ENCODE peak calls at places on chromosome 12, in nine cellular contexts. One of them, this sample, is unnamed.

GRCh38 chr12:71639341-71639760 is 24.3 kb downstream of the ZFC3H1 start:
- DNase-seq in CD8-positive, alpha-beta memory T cell: no peak
- DNase-seq in A673: no peak
- DNase-seq in left cardiac atrium: no peak
- DNase-seq in lung: no peak
- DNase-seq in mucosa of descending colon: no peak
- DNase-seq in HEK293T: no peak
- DNase-seq in cardiac fibroblast: no peak
- DNase-seq in activated CD4-positive, alpha-beta T cell treated with anti-CD3 and anti-CD28 coated beads for 36 hours: no peak
- DNase-seq in this sample: no peak

GRCh38 chr12:122743895-122744525 is 8.6 kb upstream of the DENR start:
- DNase-seq in CD8-positive, alpha-beta memory T cell: no peak
- DNase-seq in A673: no peak
- DNase-seq in left cardiac atrium: no peak
- DNase-seq in lung: no peak
- DNase-seq in mucosa of descending colon: peak
- DNase-seq in HEK293T: no peak
- DNase-seq in cardiac fibroblast: no peak
- DNase-seq in activated CD4-positive, alpha-beta T cell treated with anti-CD3 and anti-CD28 coated beads for 36 hours: no peak
- DNase-seq in this sample: no peak

GRCh38 chr12:1575799-1576401 is 18.5 kb downstream of the FBXL14 start:
- DNase-seq in CD8-positive, alpha-beta memory T cell: no peak
- DNase-seq in A673: peak
- DNase-seq in left cardiac atrium: no peak
- DNase-seq in lung: no peak
- DNase-seq in mucosa of descending colon: no peak
- DNase-seq in HEK293T: no peak
- DNase-seq in cardiac fibroblast: peak
- DNase-seq in activated CD4-positive, alpha-beta T cell treated with anti-CD3 and anti-CD28 coated beads for 36 hours: no peak
- DNase-seq in this sample: no peak

GRCh38 chr12:93229494-93230310 is 148.0 kb upstream of the NUDT4 start:
- DNase-seq in CD8-positive, alpha-beta memory T cell: no peak
- DNase-seq in A673: peak
- DNase-seq in left cardiac atrium: no peak
- DNase-seq in lung: no peak
- DNase-seq in mucosa of descending colon: no peak
- DNase-seq in HEK293T: no peak
- DNase-seq in cardiac fibroblast: peak
- DNase-seq in activated CD4-positive, alpha-beta T cell treated with anti-CD3 and anti-CD28 coated beads for 36 hours: no peak
- DNase-seq in this sample: no peak

GRCh38 chr12:30447061-30447750 is 248.5 kb downstream of the IPO8 start:
- DNase-seq in CD8-positive, alpha-beta memory T cell: no peak
- DNase-seq in A673: no peak
- DNase-seq in left cardiac atrium: no peak
- DNase-seq in lung: no peak
- DNase-seq in mucosa of descending colon: no peak
- DNase-seq in HEK293T: no peak
- DNase-seq in cardiac fibroblast: peak
- DNase-seq in activated CD4-positive, alpha-beta T cell treated with anti-CD3 and anti-CD28 coated beads for 36 hours: no peak
- DNase-seq in this sample: no peak

GRCh38 chr12:111428728-111429175 is 23.0 kb downstream of the SH2B3 start:
- DNase-seq in CD8-positive, alpha-beta memory T cell: no peak
- DNase-seq in A673: no peak
- DNase-seq in left cardiac atrium: peak
- DNase-seq in lung: peak
- DNase-seq in mucosa of descending colon: peak
- DNase-seq in HEK293T: no peak
- DNase-seq in cardiac fibroblast: no peak
- DNase-seq in activated CD4-positive, alpha-beta T cell treated with anti-CD3 and anti-CD28 coated beads for 36 hours: peak
- DNase-seq in this sample: no peak

GRCh38 chr12:8687846-8688601 is 9.8 kb upstream of the RIMKLB start:
- DNase-seq in CD8-positive, alpha-beta memory T cell: no peak
- DNase-seq in A673: peak
- DNase-seq in left cardiac atrium: peak
- DNase-seq in lung: peak
- DNase-seq in mucosa of descending colon: peak
- DNase-seq in HEK293T: peak
- DNase-seq in cardiac fibroblast: peak
- DNase-seq in activated CD4-positive, alpha-beta T cell treated with anti-CD3 and anti-CD28 coated beads for 36 hours: no peak
- DNase-seq in this sample: peak

GRCh38 chr12:100900808-100901207 is 106.2 kb downstream of the ANO4 start:
- DNase-seq in CD8-positive, alpha-beta memory T cell: no peak
- DNase-seq in A673: no peak
- DNase-seq in left cardiac atrium: no peak
- DNase-seq in lung: no peak
- DNase-seq in mucosa of descending colon: no peak
- DNase-seq in HEK293T: no peak
- DNase-seq in cardiac fibroblast: no peak
- DNase-seq in activated CD4-positive, alpha-beta T cell treated with anti-CD3 and anti-CD28 coated beads for 36 hours: no peak
- DNase-seq in this sample: no peak

GRCh38 chr12:16520328-16520727 is 85.6 kb downstream of the LMO3 start:
- DNase-seq in CD8-positive, alpha-beta memory T cell: no peak
- DNase-seq in A673: no peak
- DNase-seq in left cardiac atrium: no peak
- DNase-seq in lung: no peak
- DNase-seq in mucosa of descending colon: no peak
- DNase-seq in HEK293T: no peak
- DNase-seq in cardiac fibroblast: no peak
- DNase-seq in activated CD4-positive, alpha-beta T cell treated with anti-CD3 and anti-CD28 coated beads for 36 hours: no peak
- DNase-seq in this sample: no peak

GRCh38 chr12:59040651-59041050 is 120.3 kb upstream of the LRIG3 start:
- DNase-seq in CD8-positive, alpha-beta memory T cell: no peak
- DNase-seq in A673: no peak
- DNase-seq in left cardiac atrium: no peak
- DNase-seq in lung: no peak
- DNase-seq in mucosa of descending colon: no peak
- DNase-seq in HEK293T: no peak
- DNase-seq in cardiac fibroblast: peak
- DNase-seq in activated CD4-positive, alpha-beta T cell treated with anti-CD3 and anti-CD28 coated beads for 36 hours: no peak
- DNase-seq in this sample: peak

GRCh38 chr12:59088673-59089072 is 168.4 kb upstream of the LRIG3 start:
- DNase-seq in CD8-positive, alpha-beta memory T cell: no peak
- DNase-seq in A673: no peak
- DNase-seq in left cardiac atrium: no peak
- DNase-seq in lung: no peak
- DNase-seq in mucosa of descending colon: no peak
- DNase-seq in HEK293T: no peak
- DNase-seq in cardiac fibroblast: peak
- DNase-seq in activated CD4-positive, alpha-beta T cell treated with anti-CD3 and anti-CD28 coated beads for 36 hours: no peak
- DNase-seq in this sample: no peak

GRCh38 chr12:105983622-105984325 is 155.0 kb downstream of the NUAK1 start:
- DNase-seq in CD8-positive, alpha-beta memory T cell: no peak
- DNase-seq in A673: no peak
- DNase-seq in left cardiac atrium: no peak
- DNase-seq in lung: no peak
- DNase-seq in mucosa of descending colon: no peak
- DNase-seq in HEK293T: no peak
- DNase-seq in cardiac fibroblast: peak
- DNase-seq in activated CD4-positive, alpha-beta T cell treated with anti-CD3 and anti-CD28 coated beads for 36 hours: no peak
- DNase-seq in this sample: no peak

GRCh38 chr12:93006655-93007208 is 77.6 kb upstream of the EEA1 start:
- DNase-seq in CD8-positive, alpha-beta memory T cell: no peak
- DNase-seq in A673: peak
- DNase-seq in left cardiac atrium: no peak
- DNase-seq in lung: no peak
- DNase-seq in mucosa of descending colon: no peak
- DNase-seq in HEK293T: no peak
- DNase-seq in cardiac fibroblast: no peak
- DNase-seq in activated CD4-positive, alpha-beta T cell treated with anti-CD3 and anti-CD28 coated beads for 36 hours: no peak
- DNase-seq in this sample: no peak

GRCh38 chr12:26469801-26470200 is 274.4 kb downstream of the SSPN start:
- DNase-seq in CD8-positive, alpha-beta memory T cell: no peak
- DNase-seq in A673: no peak
- DNase-seq in left cardiac atrium: no peak
- DNase-seq in lung: no peak
- DNase-seq in mucosa of descending colon: no peak
- DNase-seq in HEK293T: no peak
- DNase-seq in cardiac fibroblast: no peak
- DNase-seq in activated CD4-positive, alpha-beta T cell treated with anti-CD3 and anti-CD28 coated beads for 36 hours: no peak
- DNase-seq in this sample: no peak

GRCh38 chr12:129069886-129070285 is 216.6 kb downstream of the GLT1D1 start:
- DNase-seq in CD8-positive, alpha-beta memory T cell: no peak
- DNase-seq in A673: no peak
- DNase-seq in left cardiac atrium: no peak
- DNase-seq in lung: no peak
- DNase-seq in mucosa of descending colon: no peak
- DNase-seq in HEK293T: no peak
- DNase-seq in cardiac fibroblast: no peak
- DNase-seq in activated CD4-positive, alpha-beta T cell treated with anti-CD3 and anti-CD28 coated beads for 36 hours: no peak
- DNase-seq in this sample: peak

GRCh38 chr12:96401061-96401871 is 1.0 kb upstream of the CDK17 start:
- DNase-seq in CD8-positive, alpha-beta memory T cell: peak
- DNase-seq in A673: peak
- DNase-seq in left cardiac atrium: no peak
- DNase-seq in lung: no peak
- DNase-seq in mucosa of descending colon: peak
- DNase-seq in HEK293T: peak
- DNase-seq in cardiac fibroblast: peak
- DNase-seq in activated CD4-positive, alpha-beta T cell treated with anti-CD3 and anti-CD28 coated beads for 36 hours: peak
- DNase-seq in this sample: peak

GRCh38 chr12:113620437-113620976 is 148.8 kb upstream of the LHX5 start:
- DNase-seq in CD8-positive, alpha-beta memory T cell: no peak
- DNase-seq in A673: no peak
- DNase-seq in left cardiac atrium: no peak
- DNase-seq in lung: no peak
- DNase-seq in mucosa of descending colon: no peak
- DNase-seq in HEK293T: no peak
- DNase-seq in cardiac fibroblast: no peak
- DNase-seq in activated CD4-positive, alpha-beta T cell treated with anti-CD3 and anti-CD28 coated beads for 36 hours: no peak
- DNase-seq in this sample: no peak

GRCh38 chr12:13165578-13166120 is 30.9 kb upstream of the EMP1 start:
- DNase-seq in CD8-positive, alpha-beta memory T cell: peak
- DNase-seq in A673: no peak
- DNase-seq in left cardiac atrium: peak
- DNase-seq in lung: peak
- DNase-seq in mucosa of descending colon: peak
- DNase-seq in HEK293T: no peak
- DNase-seq in cardiac fibroblast: peak
- DNase-seq in activated CD4-positive, alpha-beta T cell treated with anti-CD3 and anti-CD28 coated beads for 36 hours: peak
- DNase-seq in this sample: no peak

GRCh38 chr12:85057370-85057963 is 21.3 kb downstream of the LRRIQ1 start:
- DNase-seq in CD8-positive, alpha-beta memory T cell: no peak
- DNase-seq in A673: peak
- DNase-seq in left cardiac atrium: no peak
- DNase-seq in lung: no peak
- DNase-seq in mucosa of descending colon: peak
- DNase-seq in HEK293T: peak
- DNase-seq in cardiac fibroblast: peak
- DNase-seq in activated CD4-positive, alpha-beta T cell treated with anti-CD3 and anti-CD28 coated beads for 36 hours: peak
- DNase-seq in this sample: peak

GRCh38 chr12:75953312-75953906 is 78.2 kb downstream of the PHLDA1 start:
- DNase-seq in CD8-positive, alpha-beta memory T cell: no peak
- DNase-seq in A673: peak
- DNase-seq in left cardiac atrium: no peak
- DNase-seq in lung: no peak
- DNase-seq in mucosa of descending colon: no peak
- DNase-seq in HEK293T: no peak
- DNase-seq in cardiac fibroblast: peak
- DNase-seq in activated CD4-positive, alpha-beta T cell treated with anti-CD3 and anti-CD28 coated beads for 36 hours: no peak
- DNase-seq in this sample: no peak

GRCh38 chr12:121750507-121750955 is 38.0 kb downstream of the TMEM120B start:
- DNase-seq in CD8-positive, alpha-beta memory T cell: no peak
- DNase-seq in A673: no peak
- DNase-seq in left cardiac atrium: no peak
- DNase-seq in lung: no peak
- DNase-seq in mucosa of descending colon: no peak
- DNase-seq in HEK293T: no peak
- DNase-seq in cardiac fibroblast: no peak
- DNase-seq in activated CD4-positive, alpha-beta T cell treated with anti-CD3 and anti-CD28 coated beads for 36 hours: no peak
- DNase-seq in this sample: no peak

GRCh38 chr12:28023156-28023887 is 50.8 kb upstream of the PTHLH start:
- DNase-seq in CD8-positive, alpha-beta memory T cell: no peak
- DNase-seq in A673: peak
- DNase-seq in left cardiac atrium: no peak
- DNase-seq in lung: no peak
- DNase-seq in mucosa of descending colon: no peak
- DNase-seq in HEK293T: no peak
- DNase-seq in cardiac fibroblast: peak
- DNase-seq in activated CD4-positive, alpha-beta T cell treated with anti-CD3 and anti-CD28 coated beads for 36 hours: no peak
- DNase-seq in this sample: no peak

GRCh38 chr12:1640630-1641234 is 11.7 kb downstream of the WNT5B start:
- DNase-seq in CD8-positive, alpha-beta memory T cell: no peak
- DNase-seq in A673: no peak
- DNase-seq in left cardiac atrium: no peak
- DNase-seq in lung: no peak
- DNase-seq in mucosa of descending colon: no peak
- DNase-seq in HEK293T: no peak
- DNase-seq in cardiac fibroblast: no peak
- DNase-seq in activated CD4-positive, alpha-beta T cell treated with anti-CD3 and anti-CD28 coated beads for 36 hours: no peak
- DNase-seq in this sample: no peak

GRCh38 chr12:1367731-1368285 is 226.6 kb downstream of the FBXL14 start:
- DNase-seq in CD8-positive, alpha-beta memory T cell: no peak
- DNase-seq in A673: peak
- DNase-seq in left cardiac atrium: no peak
- DNase-seq in lung: no peak
- DNase-seq in mucosa of descending colon: no peak
- DNase-seq in HEK293T: peak
- DNase-seq in cardiac fibroblast: no peak
- DNase-seq in activated CD4-positive, alpha-beta T cell treated with anti-CD3 and anti-CD28 coated beads for 36 hours: no peak
- DNase-seq in this sample: no peak

GRCh38 chr12:107134558-107134957 is 41.2 kb upstream of the CRY1 start:
- DNase-seq in CD8-positive, alpha-beta memory T cell: peak
- DNase-seq in A673: peak
- DNase-seq in left cardiac atrium: no peak
- DNase-seq in lung: no peak
- DNase-seq in mucosa of descending colon: no peak
- DNase-seq in HEK293T: peak
- DNase-seq in cardiac fibroblast: no peak
- DNase-seq in activated CD4-positive, alpha-beta T cell treated with anti-CD3 and anti-CD28 coated beads for 36 hours: peak
- DNase-seq in this sample: peak

GRCh38 chr12:3226285-3226684 is 149.1 kb downstream of the TSPAN9 start:
- DNase-seq in CD8-positive, alpha-beta memory T cell: no peak
- DNase-seq in A673: no peak
- DNase-seq in left cardiac atrium: no peak
- DNase-seq in lung: no peak
- DNase-seq in mucosa of descending colon: no peak
- DNase-seq in HEK293T: no peak
- DNase-seq in cardiac fibroblast: no peak
- DNase-seq in activated CD4-positive, alpha-beta T cell treated with anti-CD3 and anti-CD28 coated beads for 36 hours: no peak
- DNase-seq in this sample: no peak

This sample was measured in NCI-H146.